ENCODE peak calls at places on chromosome 19, in nine cellular contexts. U is neural crest cell, M is GM12864, F is uterus, T is nephron progenitor cell, L is astrocyte, G is breast epithelium, S is fibroblast of mammary gland, Z is left lung. R is an unnamed sample.
A peak's percentile ranks its signal among the peaks of the same experiment; 100 is the strongest.

GRCh38 chr19:35090160-35090794 is 25.3 kb upstream of the FXYD3 start:
- DNase-seq in U (peak; percentile 60), M (no peak), F (peak; percentile 53), T (peak; percentile 68), L (peak; percentile 28), G (peak; percentile 67), S (peak; percentile 60), Z (no peak), R (no peak)

GRCh38 chr19:48613024-48613851 is 1.6 kb downstream of the FAM83E start:
- DNase-seq in U (no peak), M (no peak), F (no peak), T (no peak), L (no peak), G (no peak), S (no peak), Z (no peak), R (no peak)

GRCh38 chr19:29644179-29644578 is 21.1 kb upstream of the PLEKHF1 start:
- DNase-seq in U (no peak), M (no peak), F (no peak), T (no peak), L (no peak), G (no peak), S (no peak), Z (peak; percentile 8), R (no peak)

GRCh38 chr19:51135004-51135403 is 7.1 kb upstream of the SIGLEC7 start:
- DNase-seq in U (no peak), M (no peak), F (no peak), T (no peak), L (no peak), G (no peak), S (no peak), Z (no peak), R (no peak)

GRCh38 chr19:3383121-3383722 is 16.8 kb downstream of the NFIC start:
- DNase-seq in U (no peak), M (no peak), F (peak; percentile 70), T (no peak), L (no peak), G (no peak), S (peak; percentile 58), Z (no peak), R (no peak)

GRCh38 chr19:42412661-42413076 is 14.5 kb downstream of the LIPE start:
- DNase-seq in U (no peak), M (no peak), F (no peak), T (no peak), L (no peak), G (no peak), S (no peak), Z (no peak), R (no peak)

GRCh38 chr19:29858000-29858596 is 46.3 kb downstream of the CCNE1 start:
- DNase-seq in U (no peak), M (no peak), F (no peak), T (no peak), L (no peak), G (no peak), S (no peak), Z (no peak), R (no peak)

GRCh38 chr19:35742121-35742724 is at the start of gene IGFLR1:
- DNase-seq in U (no peak), M (peak; percentile 79), F (no peak), T (no peak), L (no peak), G (no peak), S (no peak), Z (peak; percentile 73), R (no peak)

GRCh38 chr19:2973229-2973628 is 4.1 kb upstream of the TLE6 start:
- DNase-seq in U (no peak), M (no peak), F (peak; percentile 87), T (no peak), L (no peak), G (no peak), S (peak; percentile 63), Z (no peak), R (no peak)

GRCh38 chr19:47806435-47806834 is 2.1 kb upstream of the TPRX1 start:
- DNase-seq in U (no peak), M (no peak), F (no peak), T (no peak), L (no peak), G (no peak), S (no peak), Z (no peak), R (no peak)

GRCh38 chr19:41887711-41888382 is 4.9 kb downstream of the ARHGEF1 start:
- DNase-seq in U (no peak), M (no peak), F (no peak), T (peak; percentile 35), L (peak; percentile 77), G (peak; percentile 63), S (peak; percentile 20), Z (peak; percentile 87), R (no peak)

GRCh38 chr19:3270908-3271307 is 46.4 kb downstream of the CELF5 start:
- DNase-seq in U (peak; percentile 62), M (no peak), F (no peak), T (no peak), L (peak; percentile 18), G (no peak), S (peak; percentile 61), Z (no peak), R (no peak)

GRCh38 chr19:14516048-14516534 is 2.1 kb downstream of the DNAJB1 start:
- DNase-seq in U (no peak), M (no peak), F (no peak), T (no peak), L (no peak), G (no peak), S (no peak), Z (no peak), R (no peak)

GRCh38 chr19:16670291-16670690 is 9.4 kb downstream of the TMEM38A start:
- DNase-seq in U (no peak), M (no peak), F (no peak), T (no peak), L (no peak), G (no peak), S (no peak), Z (no peak), R (no peak)

GRCh38 chr19:50933640-50934039 is 19.2 kb downstream of the KLK5 start:
- DNase-seq in U (no peak), M (no peak), F (no peak), T (no peak), L (peak; percentile 6), G (no peak), S (peak; percentile 54), Z (no peak), R (no peak)

GRCh38 chr19:41096353-41096752 is 8.1 kb downstream of the CYP2A13 start:
- DNase-seq in U (no peak), M (no peak), F (no peak), T (no peak), L (no peak), G (no peak), S (no peak), Z (no peak), R (no peak)

GRCh38 chr19:7980168-7980567 is 25.3 kb downstream of the ELAVL1 start:
- DNase-seq in U (no peak), M (no peak), F (no peak), T (no peak), L (no peak), G (no peak), S (no peak), Z (no peak), R (no peak)

GRCh38 chr19:58229255-58229639 is 533 bp downstream of the ZNF544 start:
- DNase-seq in U (no peak), M (peak; percentile 12), F (no peak), T (peak; percentile 5), L (peak; percentile 14), G (no peak), S (peak; percentile 49), Z (no peak), R (no peak)

GRCh38 chr19:58227964-58228583 is 640 bp upstream of the ZNF544 start:
- DNase-seq in U (no peak), M (no peak), F (no peak), T (no peak), L (peak; percentile 8), G (no peak), S (peak; percentile 5), Z (no peak), R (no peak)

DNA sequence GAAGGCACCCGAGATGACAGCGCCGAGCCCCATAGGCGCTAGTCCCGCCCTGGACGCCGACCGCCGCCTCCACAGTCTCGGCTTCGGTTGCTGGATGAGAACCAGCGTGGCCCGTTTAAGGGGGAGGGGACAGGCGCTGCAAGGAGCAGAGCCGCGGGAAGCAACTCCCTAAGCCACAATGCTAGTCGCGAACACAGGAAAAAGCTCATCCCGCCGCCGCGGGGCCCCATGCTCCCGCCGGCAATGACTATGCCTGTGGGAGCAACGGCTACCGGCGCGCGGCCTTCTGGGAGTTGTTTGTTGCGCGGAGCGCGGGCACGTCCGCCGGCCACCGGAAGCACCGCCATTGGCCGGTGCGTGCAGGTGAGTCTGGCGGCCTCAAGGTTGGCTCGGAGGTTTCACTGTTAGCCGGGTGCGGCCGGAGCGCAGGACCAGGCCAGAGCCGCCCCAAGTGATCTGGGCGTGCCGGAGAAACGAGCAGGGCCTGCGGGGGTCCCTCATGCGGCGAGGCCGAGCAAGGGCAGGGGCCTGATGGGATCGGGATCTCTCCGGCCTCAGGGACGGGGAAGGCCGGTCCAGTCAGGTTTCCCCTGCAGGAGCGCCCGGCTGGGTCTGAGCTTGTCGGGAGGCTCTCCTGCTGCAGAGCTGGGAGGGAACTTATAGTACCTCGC is at the start of gene ZNF544:
- DNase-seq in U (peak; percentile 68), M (peak; percentile 41), F (peak; percentile 45), T (peak; percentile 71), L (peak; percentile 61), G (peak; percentile 41), S (peak; percentile 67), Z (peak; percentile 85), R (peak; percentile 25)
- TF ChIP-seq CTCF in U (no peak), M (peak; percentile 23), F (peak; percentile 10), T (peak; percentile 21), L (no peak), G (no peak), S (no peak), Z (no peak), R (peak; percentile 18)

DNA sequence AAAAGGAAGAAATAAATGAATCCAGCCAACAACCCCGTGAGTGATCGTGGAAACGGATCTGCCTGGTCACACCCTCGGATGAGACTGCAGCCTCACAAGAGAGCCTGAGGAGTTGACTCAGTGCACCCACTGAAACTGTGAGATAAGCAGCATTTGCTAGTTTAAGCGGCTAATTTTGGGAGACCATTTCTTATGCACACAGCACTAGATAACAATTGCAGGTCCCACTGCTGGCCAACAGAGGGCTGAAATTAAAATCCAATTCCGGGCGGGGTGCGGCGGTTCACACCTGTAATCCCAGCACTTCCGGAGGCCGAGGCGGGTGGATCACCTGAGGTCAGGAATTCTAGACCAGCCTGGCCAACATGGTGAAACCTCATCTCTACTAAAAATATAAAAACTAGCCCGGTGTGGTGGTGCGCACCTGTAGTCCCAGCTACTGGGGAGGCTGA is 3.6 kb downstream of the UQCR11 start:
- DNase-seq in U (no peak), M (no peak), F (no peak), T (no peak), L (no peak), G (no peak), S (no peak), Z (no peak), R (no peak)
- TF ChIP-seq CTCF in U (peak; percentile 47), M (peak; percentile 23), F (no peak), T (peak; percentile 7), L (no peak), G (no peak), S (peak; percentile 17), Z (no peak), R (no peak)

GRCh38 chr19:32781280-32781679 is 61.7 kb downstream of the TDRD12 start:
- DNase-seq in U (no peak), M (no peak), F (no peak), T (no peak), L (no peak), G (no peak), S (no peak), Z (no peak), R (no peak)
- TF ChIP-seq CTCF in U (no peak), M (no peak), F (no peak), T (no peak), L (no peak), G (no peak), S (no peak), Z (no peak), R (no peak)

GRCh38 chr19:39514840-39515550 is at the start of gene SELENOV:
- DNase-seq in U (peak; percentile 14), M (no peak), F (no peak), T (peak; percentile 72), L (no peak), G (no peak), S (no peak), Z (no peak), R (no peak)
- TF ChIP-seq CTCF in U (no peak), M (no peak), F (no peak), T (peak; percentile 34), L (no peak), G (no peak), S (no peak), Z (no peak), R (no peak)